ENCODE peak calls at places on chromosomes 11 and 22, in six cellular contexts. O is GM20000; A is HFF-Myc; C is transverse colon; Y is GM23338; V is CD8-positive, alpha-beta T cell. P is an unnamed sample.

GRCh38 chr11:79236541-79236971 is 204.3 kb downstream of the TENM4 start:
- DNase-seq in O (no peak), A (peak), C (no peak), Y (no peak), V (no peak), P (no peak)

GRCh38 chr22:36506637-36507517 is at the start of gene FOXRED2:
- DNase-seq in O (peak), A (no peak), C (peak), Y (peak), V (peak), P (no peak)

GRCh38 chr11:110867951-110868350 is 155.7 kb upstream of the ARHGAP20 start:
- DNase-seq in O (no peak), A (no peak), C (no peak), Y (no peak), V (no peak), P (no peak)

GRCh38 chr11:70326365-70326803 is 55.9 kb downstream of the PPFIA1 start:
- DNase-seq in O (no peak), A (no peak), C (peak), Y (no peak), V (no peak), P (no peak)

GRCh38 chr11:13291794-13292193 is 14.2 kb downstream of the BMAL1 start:
- DNase-seq in O (no peak), A (no peak), C (no peak), Y (no peak), V (no peak), P (no peak)

GRCh38 chr11:2883717-2884423 is 1.7 kb downstream of the CDKN1C start:
- DNase-seq in O (no peak), A (no peak), C (no peak), Y (peak), V (no peak), P (no peak)

GRCh38 chr22:42702675-42703074 is 18.0 kb downstream of the A4GALT start:
- DNase-seq in O (no peak), A (no peak), C (no peak), Y (peak), V (no peak), P (no peak)

GRCh38 chr11:111105566-111105965 is 140.0 kb upstream of the POU2AF2 start:
- DNase-seq in O (no peak), A (no peak), C (no peak), Y (no peak), V (no peak), P (no peak)

GRCh38 chr11:27904358-27905055 is 203.4 kb downstream of the KIF18A start:
- DNase-seq in O (no peak), A (no peak), C (no peak), Y (no peak), V (no peak), P (no peak)

GRCh38 chr22:18063311-18063710 is 14.5 kb upstream of the PEX26 start:
- DNase-seq in O (no peak), A (no peak), C (no peak), Y (no peak), V (no peak), P (no peak)

GRCh38 chr11:81658722-81659121 is 1074.9 kb downstream of the FAM181B start:
- DNase-seq in O (peak), A (no peak), C (no peak), Y (peak), V (no peak), P (no peak)
- TF ChIP-seq CTCF in O (peak), A (no peak), C (no peak), Y (peak), V (no peak), P (peak)

DNA sequence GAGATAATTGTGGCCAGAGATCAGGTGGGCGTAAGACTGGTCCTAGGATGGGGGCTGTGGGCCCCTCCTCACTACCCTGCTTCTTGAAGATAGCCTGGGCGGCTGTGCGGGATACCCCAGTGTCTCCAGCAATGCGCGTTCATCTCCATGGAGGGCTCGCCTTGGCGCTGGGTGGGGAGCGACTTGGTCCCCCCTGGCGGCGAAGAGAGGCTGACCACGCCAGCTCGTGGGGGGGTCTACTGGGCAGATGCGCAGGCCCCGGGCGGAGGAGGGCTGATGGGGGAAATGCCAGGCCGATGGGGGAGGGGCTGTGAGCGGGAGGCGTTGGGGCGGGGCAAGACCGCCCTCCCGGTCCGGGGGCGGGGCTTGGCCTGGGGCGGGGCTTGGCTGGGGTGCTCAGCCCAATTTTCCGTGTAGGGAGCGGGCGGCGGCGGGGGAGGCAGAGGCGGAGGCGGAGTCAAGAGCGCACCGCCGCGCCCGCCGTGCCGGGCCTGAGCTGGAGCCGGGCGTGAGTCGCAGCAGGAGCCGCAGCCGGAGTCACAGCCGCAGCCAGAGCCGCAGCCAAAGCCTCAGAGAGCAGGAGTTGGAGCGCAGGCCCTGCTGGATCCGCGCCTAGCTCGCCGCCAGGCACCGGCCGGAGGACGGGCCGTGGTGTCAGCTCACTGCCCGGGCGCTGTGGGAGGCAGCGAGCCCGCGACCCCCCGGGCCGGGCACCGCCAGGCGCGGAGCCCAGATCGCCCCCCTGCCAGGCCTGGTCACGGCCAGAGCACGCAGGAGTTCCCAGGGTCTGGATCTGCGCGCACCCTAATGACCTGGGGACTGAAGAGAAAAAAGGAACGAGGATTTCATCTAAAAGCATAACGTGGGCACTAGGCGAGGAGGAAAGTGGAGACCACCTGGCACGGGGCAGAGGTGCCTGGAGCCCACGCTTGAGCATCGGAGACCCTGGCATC is at the start of gene SLC35E4:
- DNase-seq in O (peak), A (peak), C (peak), Y (peak), V (peak), P (peak)
- TF ChIP-seq CTCF in O (no peak), A (peak), C (peak), Y (peak), V (no peak), P (no peak)

DNA sequence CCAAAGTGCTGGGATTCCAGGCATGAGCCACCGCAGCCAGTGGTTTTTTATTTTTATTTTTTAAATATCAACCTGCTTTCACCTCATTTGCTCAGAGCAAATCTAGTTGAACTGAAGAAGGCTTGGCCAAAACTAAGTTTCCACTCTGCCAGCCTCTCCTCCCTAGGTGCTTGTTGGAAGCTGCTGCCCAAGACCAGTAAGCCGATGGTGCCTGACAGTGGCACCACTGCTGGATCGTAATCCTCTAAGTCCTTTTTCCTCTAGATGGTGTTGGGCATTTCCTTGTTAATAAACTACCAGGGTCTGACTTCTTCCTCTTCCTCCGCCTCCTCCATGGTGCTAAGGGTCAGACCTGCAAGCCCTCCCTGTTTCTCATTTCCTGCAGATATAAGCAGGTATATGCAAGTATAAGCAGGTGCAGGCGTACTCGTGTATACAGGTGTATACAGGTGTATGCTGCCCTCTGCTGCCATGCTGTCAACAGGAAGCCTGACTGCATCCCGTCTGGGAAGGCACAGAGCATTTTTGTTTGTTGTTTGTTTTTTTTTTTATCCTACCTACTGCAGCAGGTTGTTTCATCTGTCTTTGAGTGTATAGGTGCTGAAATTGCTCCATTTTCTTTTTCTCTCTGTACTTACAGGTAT is 1.6 kb downstream of the NADSYN1 start:
- DNase-seq in O (no peak), A (no peak), C (peak), Y (no peak), V (peak), P (no peak)
- TF ChIP-seq CTCF in O (no peak), A (no peak), C (no peak), Y (peak), V (peak), P (no peak)

GRCh38 chr11:116918925-116919653 is 81.7 kb upstream of the APOA1 start:
- DNase-seq in O (no peak), A (no peak), C (no peak), Y (no peak), V (no peak), P (no peak)
- TF ChIP-seq CTCF in O (no peak), A (no peak), C (no peak), Y (no peak), V (no peak), P (no peak)

GRCh38 chr11:131246589-131247164 is 123.7 kb upstream of the NTM start:
- DNase-seq in O (no peak), A (no peak), C (peak), Y (peak), V (no peak), P (no peak)
- TF ChIP-seq CTCF in O (peak), A (peak), C (peak), Y (peak), V (no peak), P (peak)

GRCh38 chr22:21455334-21456089 is 11.7 kb upstream of the TMEM191C start:
- DNase-seq in O (no peak), A (no peak), C (no peak), Y (no peak), V (no peak), P (no peak)
- TF ChIP-seq CTCF in O (no peak), A (no peak), C (no peak), Y (no peak), V (no peak), P (no peak)

GRCh38 chr11:128555606-128556005 is 31.8 kb downstream of the ETS1 start:
- DNase-seq in O (no peak), A (no peak), C (no peak), Y (peak), V (no peak), P (no peak)
- TF ChIP-seq CTCF in O (no peak), A (peak), C (peak), Y (peak), V (no peak), P (peak)

P was measured in D721Med.